ENCODE peak calls at places on chromosome 19, in ten cellular contexts. U is fibroblast of mammary gland; C is NCI-H1105; K is HS-5; I is stimulated activated CD4-positive, alpha-beta T cell treated with anti-CD3 and anti-CD28 coated beads, Interleukin-15, amount 100 ng/mL, for 24 hours; M is skeletal muscle cell; H is WTC11; O is SHP77; Q is RCC 7860; D is sciatic nerve. R is an unnamed sample.

GRCh38 chr19:40605201-40605971 is 4.2 kb downstream of the LTBP4 start:
- DNase-seq in U (peak), C (peak), K (no peak), I (peak), M (no peak), H (peak), O (peak), Q (peak), D (peak), R (peak)

GRCh38 chr19:57560049-57560491 is 407 bp upstream of the ZNF550 start:
- DNase-seq in U (peak), C (no peak), K (no peak), I (no peak), M (peak), H (no peak), O (no peak), Q (no peak), D (no peak), R (peak)

GRCh38 chr19:12838182-12838890 is at the start of gene MAST1:
- DNase-seq in U (no peak), C (peak), K (no peak), I (peak), M (no peak), H (peak), O (peak), Q (no peak), D (no peak), R (peak)

GRCh38 chr19:16509141-16510061 is 13.2 kb downstream of the C19orf44 start:
- DNase-seq in U (peak), C (no peak), K (no peak), I (no peak), M (no peak), H (no peak), O (no peak), Q (no peak), D (peak), R (no peak)

GRCh38 chr19:33795370-33796163 is 1.1 kb upstream of the KCTD15 start:
- DNase-seq in U (peak), C (peak), K (peak), I (peak), M (peak), H (peak), O (peak), Q (no peak), D (peak), R (peak)

GRCh38 chr19:2547033-2547680 is 71.2 kb downstream of the GADD45B start:
- DNase-seq in U (no peak), C (no peak), K (no peak), I (no peak), M (no peak), H (no peak), O (no peak), Q (no peak), D (peak), R (no peak)

GRCh38 chr19:18683109-18683954 is at the start of gene CRTC1:
- DNase-seq in U (peak), C (peak), K (peak), I (peak), M (peak), H (peak), O (peak), Q (peak), D (peak), R (peak)

GRCh38 chr19:1935484-1936208 is 5.3 kb upstream of the CSNK1G2 start:
- DNase-seq in U (peak), C (no peak), K (no peak), I (peak), M (no peak), H (no peak), O (peak), Q (peak), D (no peak), R (no peak)

GRCh38 chr19:46603195-46603637 is 2.1 kb downstream of the CALM3 start:
- DNase-seq in U (no peak), C (no peak), K (no peak), I (no peak), M (no peak), H (no peak), O (no peak), Q (peak), D (peak), R (no peak)

GRCh38 chr19:44202470-44202869 is 9.9 kb upstream of the ZNF227 start:
- DNase-seq in U (peak), C (no peak), K (no peak), I (no peak), M (no peak), H (no peak), O (no peak), Q (no peak), D (no peak), R (no peak)

GRCh38 chr19:55133639-55134444 is 15.2 kb downstream of the TNNT1 start:
- DNase-seq in U (no peak), C (no peak), K (no peak), I (no peak), M (no peak), H (no peak), O (no peak), Q (no peak), D (no peak), R (no peak)

GRCh38 chr19:13396256-13397080 is 109.8 kb downstream of the CACNA1A start:
- DNase-seq in U (peak), C (no peak), K (peak), I (peak), M (peak), H (peak), O (no peak), Q (no peak), D (peak), R (peak)

GRCh38 chr19:19662866-19663291 is 597 bp downstream of the ATP13A1 start:
- DNase-seq in U (peak), C (no peak), K (no peak), I (no peak), M (no peak), H (no peak), O (no peak), Q (no peak), D (no peak), R (no peak)

GRCh38 chr19:7554990-7555864 is 19.7 kb downstream of the PNPLA6 start:
- DNase-seq in U (no peak), C (no peak), K (no peak), I (peak), M (no peak), H (peak), O (no peak), Q (no peak), D (no peak), R (no peak)

GRCh38 chr19:24074720-24075119 is 12.3 kb upstream of the ZNF254 start:
- DNase-seq in U (peak), C (no peak), K (peak), I (no peak), M (no peak), H (no peak), O (no peak), Q (no peak), D (peak), R (no peak)

GRCh38 chr19:13644648-13645047 is 119.7 kb upstream of the MRI1 start:
- DNase-seq in U (no peak), C (no peak), K (no peak), I (no peak), M (no peak), H (no peak), O (no peak), Q (no peak), D (no peak), R (no peak)

GRCh38 chr19:996051-996838 is 4.0 kb upstream of the GRIN3B start:
- DNase-seq in U (peak), C (peak), K (no peak), I (peak), M (no peak), H (peak), O (peak), Q (peak), D (no peak), R (no peak)

GRCh38 chr19:56720281-56720680 is 48.7 kb upstream of the ZNF835 start:
- DNase-seq in U (no peak), C (no peak), K (no peak), I (no peak), M (no peak), H (no peak), O (no peak), Q (no peak), D (no peak), R (no peak)

R was measured in H54.